ENCODE peak calls at places on chromosomes 7 and 10, in six cellular contexts. O is iris pigment epithelial cell; D is activated CD4-positive, alpha-beta T cell treated with anti-CD3 and anti-CD28 coated beads, Interleukin-2, amount 10 ng/mL, durations not matched to agents 7 days and 5 days; S is transverse colon; N is astrocyte of the spinal cord; K is stimulated activated effector memory CD8-positive, alpha-beta T cell treated with anti-CD3 and anti-CD28 coated beads, Interleukin-12 subunit alpha, Interleukin-12 subunit beta, amount 100 ng/mL, for 72 hours. Y is an unnamed sample.

GRCh38 chr7:93894966-93895650 is 4.6 kb upstream of the TFPI2 start:
- DNase-seq in D (no peak), S (no peak), O (no peak), K (no peak), N (no peak), Y (peak; percentile 66)

GRCh38 chr10:35716776-35717175 is 74.7 kb upstream of the FZD8 start:
- DNase-seq in S (no peak), K (no peak), D (no peak), O (no peak), N (no peak), Y (no peak)

GRCh38 chr10:75655791-75656451 is 224.5 kb downstream of the LRMDA start:
- DNase-seq in D (no peak), K (no peak), O (peak; percentile 55), S (no peak), N (peak; percentile 72), Y (peak; percentile 58)

GRCh38 chr7:84469034-84469433 is 274.4 kb upstream of the SEMA3A start:
- DNase-seq in O (peak; percentile 55), K (no peak), N (peak; percentile 15), D (no peak), S (no peak), Y (peak; percentile 29)

GRCh38 chr7:5827755-5828154 is 46.3 kb upstream of the RNF216 start:
- DNase-seq in K (no peak), O (no peak), D (peak; percentile 62), S (peak; percentile 28), N (no peak), Y (peak; percentile 8)

GRCh38 chr7:146004805-146005204 is 111.8 kb upstream of the CNTNAP2 start:
- DNase-seq in N (peak; percentile 4), D (no peak), O (peak; percentile 4), S (no peak), K (no peak), Y (no peak)

GRCh38 chr7:35725280-35725680 is 30.3 kb upstream of the HERPUD2 start:
- DNase-seq in N (no peak), D (peak; percentile 76), S (peak; percentile 71), K (peak; percentile 78), O (no peak), Y (no peak)

GRCh38 chr10:99370993-99371392 is 41.8 kb downstream of the CNNM1 start:
- DNase-seq in O (peak; percentile 23), K (no peak), S (no peak), D (peak; percentile 44), N (peak; percentile 26), Y (peak; percentile 32)

GRCh38 chr7:44622342-44623151 is 16.1 kb downstream of the OGDH start:
- DNase-seq in D (peak; percentile 53), N (no peak), K (no peak), S (no peak), O (peak; percentile 60), Y (no peak)

GRCh38 chr10:9305018-9305655 is 1250.6 kb downstream of the GATA3 start:
- DNase-seq in O (peak; percentile 23), N (peak; percentile 32), D (no peak), K (no peak), S (no peak), Y (peak; percentile 45)

GRCh38 chr10:86960863-86961434 is 2.5 kb downstream of the SNCG start:
- DNase-seq in D (no peak), O (no peak), N (no peak), K (no peak), S (peak; percentile 2), Y (no peak)

GRCh38 chr7:49187543-49188268 is 263.4 kb downstream of the CDC14C start:
- DNase-seq in O (no peak), S (no peak), K (no peak), N (no peak), D (no peak), Y (no peak)

GRCh38 chr10:84126785-84127167 is 12.5 kb upstream of the GHITM start:
- DNase-seq in N (no peak), D (no peak), K (peak; percentile 28), O (no peak), S (no peak), Y (no peak)

GRCh38 chr7:31642681-31643115 is 44.3 kb upstream of the PPP1R17 start:
- DNase-seq in N (peak; percentile 1), O (no peak), D (no peak), S (no peak), K (no peak), Y (no peak)

GRCh38 chr10:74585231-74586087 is 240.9 kb upstream of the KAT6B start:
- DNase-seq in O (peak; percentile 32), N (peak; percentile 33), K (peak; percentile 71), D (peak; percentile 69), S (no peak), Y (no peak)

GRCh38 chr7:29345590-29345989 is 151.0 kb downstream of the CHN2 start:
- DNase-seq in S (peak; percentile 41), K (no peak), O (peak; percentile 28), N (peak; percentile 20), D (peak; percentile 19), Y (peak; percentile 45)

GRCh38 chr10:74365109-74365508 is 214.1 kb downstream of the ADK start:
- DNase-seq in N (no peak), K (no peak), S (no peak), O (no peak), D (no peak), Y (no peak)

GRCh38 chr10:92559051-92559450 is 14.8 kb downstream of the IDE start:
- DNase-seq in N (no peak), D (no peak), O (no peak), K (no peak), S (no peak), Y (no peak)

GRCh38 chr7:22653981-22654380 is 73.0 kb upstream of the IL6 start:
- DNase-seq in S (no peak), N (no peak), O (no peak), D (no peak), K (no peak), Y (peak; percentile 60)